ENCODE peak calls at places on chromosomes 2 and 18, in seven cellular contexts. T is SK-N-SH, C is H1, V is HCT116, D is HepG2, Z is K562, M is GM12878. U is an unnamed sample.

GRCh38 chr2:60880633-60880987 is 764 bp upstream of the REL start:
- DNase-seq in T (no peak), Z (no peak), M (no peak), D (no peak), V (no peak), C (no peak), U (peak)

GRCh38 chr2:73020657-73021370 is 50.7 kb downstream of the SFXN5 start:
- DNase-seq in V (no peak), D (peak), M (no peak), T (peak), Z (no peak), C (peak), U (no peak)

GRCh38 chr18:62842898-62843297 is 127.6 kb downstream of the PHLPP1 start:
- DNase-seq in T (no peak), M (no peak), D (no peak), Z (no peak), C (no peak), V (no peak), U (no peak)

GRCh38 chr18:49139726-49140125 is 189.0 kb upstream of the SMAD7 start:
- DNase-seq in T (peak), D (no peak), M (no peak), C (no peak), Z (no peak), V (no peak), U (no peak)

GRCh38 chr2:174605687-174606086 is 8.1 kb upstream of the WIPF1 start:
- DNase-seq in Z (no peak), D (no peak), C (no peak), V (peak), M (no peak), T (no peak), U (no peak)

GRCh38 chr18:74819433-74820059 is 221.9 kb downstream of the ZNF407 start:
- DNase-seq in M (no peak), C (peak), T (peak), D (peak), V (no peak), Z (no peak), U (no peak)

GRCh38 chr18:58814317-58814716 is 50.4 kb upstream of the ZNF532 start:
- DNase-seq in D (no peak), M (no peak), C (no peak), Z (no peak), V (no peak), T (no peak), U (no peak)

GRCh38 chr2:8863331-8863953 is 26.0 kb upstream of the KIDINS220 start:
- DNase-seq in T (no peak), Z (no peak), V (no peak), M (no peak), D (no peak), C (no peak), U (no peak)

GRCh38 chr2:28663359-28663758 is 88.3 kb upstream of the PPP1CB start:
- DNase-seq in T (no peak), D (peak), M (no peak), V (no peak), C (no peak), Z (no peak), U (no peak)

DNA sequence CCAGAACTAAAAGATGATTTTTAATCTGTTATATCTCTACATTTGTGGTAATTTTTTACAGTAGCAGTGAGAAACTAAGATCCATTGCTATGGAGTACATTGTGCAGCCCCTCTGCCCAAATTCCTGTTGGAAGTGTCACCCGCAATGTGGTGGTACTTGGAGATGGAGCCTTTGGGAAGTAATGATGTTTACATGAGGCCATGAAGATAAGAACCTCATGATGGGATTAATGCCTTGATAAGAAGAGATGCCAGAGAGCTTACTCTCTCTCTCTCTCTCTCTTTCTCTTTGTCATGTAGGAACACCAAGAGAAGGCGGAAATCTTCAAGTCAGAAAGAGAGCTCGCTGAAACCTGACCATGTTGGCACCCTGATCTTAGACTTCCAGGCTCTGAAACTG is 535.4 kb downstream of the PID1 start:
- DNase-seq in M (no peak), D (no peak), Z (no peak), V (no peak), C (no peak), T (no peak), U (no peak)
- TF ChIP-seq JUND in M (no peak), D (no peak), Z (no peak), V (no peak), C (no peak), T (no peak), U (no peak)

GRCh38 chr2:31467426-31467825 is 52.9 kb upstream of the XDH start:
- DNase-seq in C (no peak), T (no peak), V (no peak), D (no peak), Z (no peak), M (no peak), U (peak)
- TF ChIP-seq JUND in C (no peak), T (no peak), V (no peak), D (no peak), Z (no peak), M (no peak), U (no peak)

GRCh38 chr2:26970928-26971627 is 641 bp downstream of the MAPRE3 start:
- DNase-seq in Z (no peak), M (no peak), C (peak), D (no peak), V (no peak), T (peak), U (no peak)
- TF ChIP-seq JUND in Z (no peak), M (no peak), C (no peak), D (no peak), V (no peak), T (no peak), U (no peak)

DNA sequence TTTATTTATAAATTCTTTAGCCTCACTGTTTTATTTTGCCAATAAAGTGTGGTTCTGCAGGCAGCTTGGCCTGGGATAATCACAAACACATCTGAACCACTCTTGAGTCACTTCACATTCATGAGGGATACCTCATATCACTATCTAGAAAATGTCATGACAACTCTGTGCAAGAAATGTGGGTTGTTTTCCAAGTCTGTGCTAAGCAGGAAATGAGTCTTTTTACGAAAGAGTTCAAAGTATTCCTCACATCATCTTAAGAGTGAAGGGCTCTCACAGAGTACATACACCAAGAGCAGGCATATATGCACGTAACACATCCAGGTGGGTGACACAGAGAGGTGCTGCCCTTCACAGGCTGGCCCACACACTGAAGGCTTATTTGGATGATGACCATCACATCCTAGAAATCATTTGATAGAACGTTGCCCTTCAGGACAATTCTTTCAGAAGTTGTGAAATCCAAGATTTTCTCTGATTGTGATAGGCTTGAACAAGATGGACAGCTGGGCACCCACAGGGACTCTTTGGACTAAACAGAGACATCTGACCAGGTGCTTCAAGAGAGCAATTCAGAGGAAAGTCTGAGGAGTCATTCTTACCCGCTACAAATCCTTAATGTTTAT is 811.1 kb upstream of the LRATD1 start:
- DNase-seq in T (no peak), D (no peak), C (no peak), Z (no peak), V (no peak), M (no peak), U (no peak)
- TF ChIP-seq JUND in T (no peak), D (no peak), C (no peak), Z (no peak), V (no peak), M (no peak), U (no peak)

GRCh38 chr2:168740360-168740759 is 62.1 kb upstream of the NOSTRIN start:
- DNase-seq in V (no peak), C (no peak), M (no peak), T (no peak), Z (no peak), D (no peak), U (no peak)
- TF ChIP-seq JUND in V (no peak), C (no peak), M (no peak), T (no peak), Z (no peak), D (no peak), U (no peak)